ENCODE peak calls at places on chromosome 11, in four cellular contexts. One of them, this sample, is unnamed.

GRCh38 chr11:84963240-84963639 is 663.9 kb downstream of the DLG2 start:
- DNase-seq in dorsolateral prefrontal cortex: no peak
- DNase-seq in IMR-90: no peak
- DNase-seq in uterus: no peak
- DNase-seq in this sample: no peak

GRCh38 chr11:94664336-94664735 is 97.2 kb downstream of the PIWIL4 start:
- DNase-seq in uterus: no peak
- DNase-seq in IMR-90: no peak
- DNase-seq in dorsolateral prefrontal cortex: no peak
- DNase-seq in this sample: no peak

GRCh38 chr11:16126361-16126760 is 230.0 kb downstream of the SOX6 start:
- DNase-seq in IMR-90: peak; percentile 30
- DNase-seq in uterus: no peak
- DNase-seq in dorsolateral prefrontal cortex: no peak
- DNase-seq in this sample: no peak

GRCh38 chr11:95944623-95945022 is 20.7 kb upstream of the MTMR2 start:
- DNase-seq in uterus: no peak
- DNase-seq in dorsolateral prefrontal cortex: no peak
- DNase-seq in IMR-90: no peak
- DNase-seq in this sample: no peak

GRCh38 chr11:47271328-47271727 is 1.4 kb downstream of the MADD start:
- DNase-seq in IMR-90: no peak
- DNase-seq in dorsolateral prefrontal cortex: no peak
- DNase-seq in uterus: no peak
- DNase-seq in this sample: no peak

GRCh38 chr11:82720267-82720666 is 13.4 kb downstream of the FAM181B start:
- DNase-seq in uterus: no peak
- DNase-seq in dorsolateral prefrontal cortex: no peak
- DNase-seq in IMR-90: no peak
- DNase-seq in this sample: no peak

GRCh38 chr11:71342116-71342515 is 89.7 kb upstream of the SHANK2 start:
- DNase-seq in IMR-90: peak; percentile 77
- DNase-seq in uterus: no peak
- DNase-seq in dorsolateral prefrontal cortex: no peak
- DNase-seq in this sample: no peak

GRCh38 chr11:71282581-71283351 is 30.4 kb upstream of the SHANK2 start:
- DNase-seq in uterus: no peak
- DNase-seq in dorsolateral prefrontal cortex: no peak
- DNase-seq in IMR-90: no peak
- DNase-seq in this sample: no peak

GRCh38 chr11:119759324-119759723 is 30.3 kb upstream of the NECTIN1 start:
- DNase-seq in dorsolateral prefrontal cortex: no peak
- DNase-seq in uterus: no peak
- DNase-seq in IMR-90: peak; percentile 6
- DNase-seq in this sample: no peak

GRCh38 chr11:8794677-8795103 is 112.1 kb downstream of the RPL27A start:
- DNase-seq in uterus: no peak
- DNase-seq in IMR-90: no peak
- DNase-seq in dorsolateral prefrontal cortex: no peak
- DNase-seq in this sample: no peak

GRCh38 chr11:2577071-2578005 is 122.5 kb downstream of the KCNQ1OT1 start:
- DNase-seq in dorsolateral prefrontal cortex: peak; percentile 29
- DNase-seq in uterus: peak; percentile 10
- DNase-seq in IMR-90: no peak
- DNase-seq in this sample: peak; percentile 15

GRCh38 chr11:12787847-12788246 is 113.6 kb downstream of the TEAD1 start:
- DNase-seq in uterus: no peak
- DNase-seq in IMR-90: peak; percentile 90
- DNase-seq in dorsolateral prefrontal cortex: no peak
- DNase-seq in this sample: no peak

GRCh38 chr11:10302744-10303557 is 1.9 kb upstream of the ADM start:
- DNase-seq in uterus: peak; percentile 88
- DNase-seq in dorsolateral prefrontal cortex: peak; percentile 66
- DNase-seq in IMR-90: peak; percentile 59
- DNase-seq in this sample: no peak

GRCh38 chr11:114562166-114562916 is 2.7 kb upstream of the NXPE1 start:
- DNase-seq in dorsolateral prefrontal cortex: no peak
- DNase-seq in uterus: no peak
- DNase-seq in IMR-90: peak; percentile 59
- DNase-seq in this sample: no peak

GRCh38 chr11:128462189-128462588 is 125.2 kb downstream of the ETS1 start:
- DNase-seq in dorsolateral prefrontal cortex: no peak
- DNase-seq in IMR-90: no peak
- DNase-seq in uterus: no peak
- DNase-seq in this sample: no peak

GRCh38 chr11:35553021-35553420 is 27.6 kb upstream of the PAMR1 start:
- DNase-seq in dorsolateral prefrontal cortex: no peak
- DNase-seq in uterus: no peak
- DNase-seq in IMR-90: peak; percentile 67
- DNase-seq in this sample: no peak

GRCh38 chr11:45590743-45591142 is 74.7 kb downstream of the CHST1 start:
- DNase-seq in dorsolateral prefrontal cortex: peak; percentile 60
- DNase-seq in uterus: no peak
- DNase-seq in IMR-90: no peak
- DNase-seq in this sample: no peak

GRCh38 chr11:16981651-16982194 is 32.5 kb downstream of the PLEKHA7 start:
- DNase-seq in dorsolateral prefrontal cortex: peak; percentile 85
- DNase-seq in IMR-90: peak; percentile 14
- DNase-seq in uterus: no peak
- DNase-seq in this sample: no peak

GRCh38 chr11:13883042-13883441 is 79.5 kb upstream of the SPON1 start:
- DNase-seq in IMR-90: no peak
- DNase-seq in dorsolateral prefrontal cortex: no peak
- DNase-seq in uterus: no peak
- DNase-seq in this sample: no peak

GRCh38 chr11:13174090-13174489 is 103.5 kb upstream of the BMAL1 start:
- DNase-seq in uterus: no peak
- DNase-seq in IMR-90: peak; percentile 28
- DNase-seq in dorsolateral prefrontal cortex: no peak
- DNase-seq in this sample: no peak

GRCh38 chr11:73184953-73185671 is 33.0 kb upstream of the P2RY2 start:
- DNase-seq in uterus: no peak
- DNase-seq in IMR-90: peak; percentile 33
- DNase-seq in dorsolateral prefrontal cortex: peak; percentile 54
- DNase-seq in this sample: peak; percentile 70

GRCh38 chr11:9759519-9760179 is 95.8 kb downstream of the SWAP70 start:
- DNase-seq in IMR-90: peak; percentile 100
- DNase-seq in dorsolateral prefrontal cortex: peak; percentile 68
- DNase-seq in uterus: peak; percentile 87
- DNase-seq in this sample: no peak

GRCh38 chr11:119505861-119506260 is 82.9 kb upstream of the THY1 start:
- DNase-seq in uterus: no peak
- DNase-seq in dorsolateral prefrontal cortex: no peak
- DNase-seq in IMR-90: peak; percentile 13
- DNase-seq in this sample: no peak

GRCh38 chr11:22165087-22165486 is 27.8 kb upstream of the ANO5 start:
- DNase-seq in dorsolateral prefrontal cortex: no peak
- DNase-seq in IMR-90: no peak
- DNase-seq in uterus: no peak
- DNase-seq in this sample: no peak

GRCh38 chr11:4704790-4705334 is 278 bp downstream of the MMP26 start:
- DNase-seq in dorsolateral prefrontal cortex: no peak
- DNase-seq in uterus: no peak
- DNase-seq in IMR-90: no peak
- DNase-seq in this sample: no peak

GRCh38 chr11:119338946-119339580 is 1.6 kb downstream of the C1QTNF5 start:
- DNase-seq in IMR-90: no peak
- DNase-seq in uterus: no peak
- DNase-seq in dorsolateral prefrontal cortex: no peak
- DNase-seq in this sample: no peak

GRCh38 chr11:12126352-12127019 is 16.1 kb downstream of the MICAL2 start:
- DNase-seq in IMR-90: peak; percentile 93
- DNase-seq in uterus: no peak
- DNase-seq in dorsolateral prefrontal cortex: no peak
- DNase-seq in this sample: no peak

GRCh38 chr11:86623041-86623621 is 49.3 kb downstream of the ME3 start:
- DNase-seq in dorsolateral prefrontal cortex: no peak
- DNase-seq in IMR-90: no peak
- DNase-seq in uterus: no peak
- DNase-seq in this sample: no peak

GRCh38 chr11:16925495-16926065 is 88.6 kb downstream of the PLEKHA7 start:
- DNase-seq in uterus: no peak
- DNase-seq in dorsolateral prefrontal cortex: no peak
- DNase-seq in IMR-90: no peak
- DNase-seq in this sample: peak; percentile 33

GRCh38 chr11:8090756-8091155 is 9.7 kb downstream of the TUB start:
- DNase-seq in IMR-90: no peak
- DNase-seq in uterus: peak; percentile 45
- DNase-seq in dorsolateral prefrontal cortex: peak; percentile 62
- DNase-seq in this sample: peak; percentile 72

GRCh38 chr11:4066960-4067359 is 27.6 kb upstream of the RRM1 start:
- DNase-seq in uterus: no peak
- DNase-seq in IMR-90: no peak
- DNase-seq in dorsolateral prefrontal cortex: no peak
- DNase-seq in this sample: no peak

GRCh38 chr11:69842746-69843528 is 23.7 kb upstream of the FGF3 start:
- DNase-seq in dorsolateral prefrontal cortex: peak; percentile 14
- DNase-seq in IMR-90: no peak
- DNase-seq in uterus: no peak
- DNase-seq in this sample: no peak

DNA sequence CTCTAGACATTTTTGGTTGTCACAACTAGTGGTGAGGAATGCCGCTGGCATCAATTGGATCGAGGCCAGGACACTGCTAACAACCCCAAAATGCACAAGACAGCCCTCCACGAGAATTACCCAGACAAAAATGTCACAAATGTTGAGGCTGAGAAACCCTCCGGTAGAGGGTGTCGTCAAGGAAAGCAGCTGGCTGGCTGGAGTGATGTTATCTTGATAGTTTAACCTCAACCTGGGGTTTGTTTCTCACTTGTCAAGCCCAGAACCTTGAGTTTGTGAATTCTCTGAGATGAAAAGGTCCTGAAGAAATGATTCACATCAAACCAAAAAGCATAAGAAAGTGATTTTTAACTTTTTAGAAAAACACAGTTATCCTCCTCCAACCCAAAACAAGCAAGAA is 21.1 kb upstream of the TMPRSS13 start:
- DNase-seq in IMR-90: no peak
- DNase-seq in uterus: no peak
- DNase-seq in dorsolateral prefrontal cortex: no peak
- DNase-seq in this sample: no peak
- TF ChIP-seq CTCF in IMR-90: no peak
- TF ChIP-seq CTCF in uterus: no peak
- TF ChIP-seq CTCF in dorsolateral prefrontal cortex: no peak
- TF ChIP-seq CTCF in this sample: no peak

GRCh38 chr11:57560146-57560545 is 7.3 kb downstream of the UBE2L6 start:
- DNase-seq in uterus: no peak
- DNase-seq in IMR-90: no peak
- DNase-seq in dorsolateral prefrontal cortex: no peak
- DNase-seq in this sample: no peak

GRCh38 chr11:57567210-57567511 is 311 bp downstream of the UBE2L6 start:
- DNase-seq in IMR-90: peak; percentile 13
- DNase-seq in dorsolateral prefrontal cortex: no peak
- DNase-seq in uterus: peak; percentile 39
- DNase-seq in this sample: no peak

GRCh38 chr11:57566564-57567209 is 785 bp downstream of the UBE2L6 start:
- DNase-seq in IMR-90: no peak
- DNase-seq in dorsolateral prefrontal cortex: no peak
- DNase-seq in uterus: no peak
- DNase-seq in this sample: no peak

GRCh38 chr11:57566035-57566504 is 1.4 kb downstream of the UBE2L6 start:
- DNase-seq in IMR-90: peak; percentile 63
- DNase-seq in dorsolateral prefrontal cortex: no peak
- DNase-seq in uterus: peak; percentile 38
- DNase-seq in this sample: no peak

DNA sequence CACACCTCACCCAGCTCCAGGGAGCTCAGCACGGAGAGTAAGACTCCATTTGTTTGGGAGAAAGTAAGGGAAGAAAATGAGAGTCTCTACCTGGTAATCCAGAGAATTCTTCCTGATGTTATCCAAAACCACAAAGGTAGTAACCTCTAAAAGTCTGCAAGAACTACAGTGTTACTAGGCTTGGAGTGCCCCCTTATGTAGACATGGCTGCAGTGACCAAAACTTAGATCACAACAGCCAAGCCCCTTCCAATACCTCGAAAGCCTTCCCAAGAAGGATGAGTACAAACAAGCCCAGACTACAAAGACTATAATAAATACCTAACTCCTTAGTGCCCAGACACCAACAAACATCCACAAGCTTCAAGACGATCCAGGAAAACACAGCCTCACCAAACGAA is 4.9 kb downstream of the UBE2L6 start:
- DNase-seq in uterus: no peak
- DNase-seq in IMR-90: no peak
- DNase-seq in dorsolateral prefrontal cortex: no peak
- DNase-seq in this sample: no peak
- TF ChIP-seq CTCF in uterus: no peak
- TF ChIP-seq CTCF in IMR-90: no peak
- TF ChIP-seq CTCF in dorsolateral prefrontal cortex: no peak
- TF ChIP-seq CTCF in this sample: no peak

GRCh38 chr11:75574698-75575265 is 12.7 kb downstream of the SERPINH1 start:
- DNase-seq in uterus: no peak
- DNase-seq in dorsolateral prefrontal cortex: no peak
- DNase-seq in IMR-90: no peak
- DNase-seq in this sample: no peak
- TF ChIP-seq CTCF in uterus: no peak
- TF ChIP-seq CTCF in dorsolateral prefrontal cortex: no peak
- TF ChIP-seq CTCF in IMR-90: peak; percentile 40
- TF ChIP-seq CTCF in this sample: no peak

DNA sequence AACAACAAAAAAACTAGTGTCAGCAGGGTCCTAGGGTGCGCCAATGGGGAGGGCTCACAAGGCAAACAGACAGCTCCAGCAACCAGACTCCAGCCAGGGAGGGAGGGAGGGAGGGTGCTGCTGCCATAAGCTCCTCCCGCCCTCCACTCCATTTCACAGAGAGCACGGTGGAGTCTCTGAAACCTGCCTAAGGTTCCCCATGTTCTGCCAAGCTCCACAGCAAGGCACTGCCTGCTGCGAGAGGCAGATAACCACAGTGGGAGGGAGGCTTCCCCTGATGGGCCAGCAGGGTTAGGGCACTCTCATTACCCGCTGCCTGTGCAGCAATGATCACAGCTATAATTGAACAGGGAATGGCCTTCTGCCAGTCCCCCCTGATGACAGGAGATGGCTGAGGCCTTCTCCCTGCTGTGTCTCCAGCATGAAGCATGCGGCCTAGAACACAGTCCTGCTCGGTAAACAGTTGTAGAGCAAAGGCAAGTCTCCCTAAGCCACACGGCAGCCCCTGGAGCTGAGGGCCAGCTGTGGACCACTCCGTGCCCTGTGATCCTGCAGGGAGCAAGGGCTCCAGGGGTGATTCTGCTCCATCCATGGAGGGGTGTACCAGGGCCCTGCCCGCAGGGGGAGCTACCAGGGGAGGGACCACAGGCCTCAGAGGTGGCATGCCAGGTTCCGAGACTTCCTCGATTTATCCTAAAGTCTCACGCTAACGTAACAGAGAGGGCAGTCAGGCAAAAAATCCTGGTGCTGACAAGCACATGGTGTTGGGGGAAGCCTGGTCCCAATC is 42.9 kb downstream of the PC start:
- DNase-seq in uterus: no peak
- DNase-seq in IMR-90: no peak
- DNase-seq in dorsolateral prefrontal cortex: no peak
- DNase-seq in this sample: no peak
- TF ChIP-seq CTCF in uterus: no peak
- TF ChIP-seq CTCF in IMR-90: no peak
- TF ChIP-seq CTCF in dorsolateral prefrontal cortex: no peak
- TF ChIP-seq CTCF in this sample: no peak

GRCh38 chr11:62713343-62713742 is 5.9 kb downstream of the GNG3 start:
- DNase-seq in uterus: no peak
- DNase-seq in dorsolateral prefrontal cortex: no peak
- DNase-seq in IMR-90: no peak
- DNase-seq in this sample: no peak
- TF ChIP-seq CTCF in uterus: no peak
- TF ChIP-seq CTCF in dorsolateral prefrontal cortex: no peak
- TF ChIP-seq CTCF in IMR-90: no peak
- TF ChIP-seq CTCF in this sample: no peak